ENCODE peak calls at places on chromosomes 13 and 19, in five cellular contexts. E, N, U, R and B are unnamed samples. For H3K4me1, the result is how much of the 10 kb centered on the place peaks cover.

GRCh38 chr13:40668335-40668734 is 1.9 kb upstream of the FOXO1 start:
- DNase-seq in E (no peak), R (no peak), N (peak), U (peak), B (no peak)

GRCh38 chr13:73336789-73337188 is 278.0 kb downstream of the KLF5 start:
- DNase-seq in R (no peak), U (no peak), N (no peak), E (no peak), B (peak)

GRCh38 chr13:111210488-111210887 is 95.4 kb downstream of the ARHGEF7 start:
- DNase-seq in E (no peak), N (peak), R (no peak), U (peak), B (peak)

GRCh38 chr19:28245937-28246336 is 967.0 kb downstream of the UQCRFS1 start:
- DNase-seq in E (no peak), R (no peak), N (no peak), U (no peak), B (no peak)

GRCh38 chr13:45100855-45101254 is 19.5 kb upstream of the GTF2F2 start:
- DNase-seq in E (no peak), R (no peak), U (no peak), N (no peak), B (no peak)

GRCh38 chr13:30927595-30927994 is 4.9 kb upstream of the TEX26 start:
- DNase-seq in E (no peak), U (no peak), N (no peak), R (no peak), B (no peak)

GRCh38 chr13:40094056-40094455 is 438.6 kb downstream of the COG6 start:
- DNase-seq in R (no peak), N (no peak), E (no peak), U (no peak), B (no peak)

GRCh38 chr19:49142866-49143335 is 12.3 kb downstream of the HRC start:
- DNase-seq in U (peak), N (peak), E (peak), R (no peak), B (peak)

GRCh38 chr13:86900906-86901305 is 770.3 kb upstream of the SLITRK5 start:
- DNase-seq in R (no peak), E (no peak), U (no peak), N (no peak), B (no peak)

GRCh38 chr13:24684600-24684998 is 4.4 kb downstream of the ATP12A start:
- DNase-seq in R (no peak), N (no peak), U (no peak), E (no peak), B (no peak)

GRCh38 chr19:48878219-48879024 is 6.2 kb downstream of the PPP1R15A start:
- DNase-seq in N (no peak), E (no peak), R (no peak), U (peak), B (peak)

GRCh38 chr19:44677019-44677809 is 5.9 kb downstream of the CEACAM19 start:
- DNase-seq in U (peak), E (no peak), N (peak), R (no peak), B (peak)

GRCh38 chr13:41587490-41587889 is 130.1 kb downstream of the RGCC start:
- DNase-seq in R (no peak), N (peak), E (no peak), U (no peak), B (no peak)

GRCh38 chr19:4362871-4363545 is 19.6 kb downstream of the MPND start:
- DNase-seq in U (no peak), R (no peak), E (no peak), N (peak), B (no peak)

GRCh38 chr19:13260883-13261653 is 110.9 kb downstream of the IER2 start:
- DNase-seq in U (peak), R (no peak), E (no peak), N (no peak), B (peak)

GRCh38 chr19:16794456-16794855 is 34.7 kb upstream of the SIN3B start:
- DNase-seq in U (no peak), R (no peak), N (no peak), E (no peak), B (peak)

GRCh38 chr13:68323106-68323505 is 1093.0 kb upstream of the PCDH9 start:
- DNase-seq in R (no peak), E (no peak), N (no peak), U (no peak), B (no peak)

GRCh38 chr19:56132316-56132822 is 8.7 kb upstream of the ZNF444 start:
- DNase-seq in N (no peak), R (no peak), U (no peak), E (no peak), B (peak)

GRCh38 chr13:83883061-83883523 is 818 bp upstream of the SLITRK1 start:
- DNase-seq in N (peak), R (no peak), E (no peak), U (no peak), B (no peak)

GRCh38 chr19:47450478-47450877 is 21.2 kb downstream of the SLC8A2 start:
- DNase-seq in E (no peak), N (no peak), U (no peak), R (no peak), B (no peak)

GRCh38 chr13:96052655-96053002 is 572 bp downstream of the UGGT2 start:
- DNase-seq in U (peak), N (no peak), E (no peak), R (no peak), B (peak)

GRCh38 chr19:43628646-43629326 is 9.4 kb upstream of the ZNF428 start:
- DNase-seq in E (no peak), N (no peak), U (no peak), R (no peak), B (no peak)

GRCh38 chr13:27182844-27183497 is 11.4 kb upstream of the USP12 start:
- DNase-seq in E (no peak), U (peak), N (no peak), R (no peak), B (peak)

GRCh38 chr13:88908896-88909535 is 1237.8 kb downstream of the SLITRK5 start:
- DNase-seq in R (no peak), N (no peak), U (no peak), E (no peak), B (no peak)

GRCh38 chr19:10583021-10583776 is 3.9 kb downstream of the AP1M2 start:
- DNase-seq in E (no peak), U (no peak), R (no peak), N (no peak), B (no peak)

GRCh38 chr13:114286808-114287207 is 5.4 kb downstream of the UPF3A start:
- DNase-seq in E (no peak), R (no peak), U (peak), N (no peak), B (peak)

GRCh38 chr13:114288157-114288591 is 6.8 kb downstream of the UPF3A start:
- DNase-seq in U (no peak), R (no peak), N (no peak), E (no peak), B (no peak)

GRCh38 chr13:114284680-114285079 is 3.3 kb downstream of the UPF3A start:
- DNase-seq in N (no peak), R (no peak), U (no peak), E (no peak), B (no peak)

GRCh38 chr13:114283581-114283980 is 2.2 kb downstream of the UPF3A start:
- DNase-seq in E (no peak), U (peak), N (no peak), R (no peak), B (no peak)

GRCh38 chr13:114285166-114285808 is 3.9 kb downstream of the UPF3A start:
- DNase-seq in U (peak), E (no peak), R (no peak), N (no peak), B (no peak)
- H2BK5ac ChIP-seq in U (no peak), E (no peak), R (no peak), N (no peak), B (no peak)

GRCh38 chr19:50875795-50876422 is 2.7 kb downstream of the KLK2 start:
- DNase-seq in N (no peak), E (no peak), U (no peak), R (no peak), B (no peak)
- H2BK12ac ChIP-seq in N (no peak), E (no peak), U (no peak), R (no peak), B (no peak)

GRCh38 chr13:79625517-79625916 is 144.6 kb downstream of the NDFIP2 start:
- DNase-seq in U (no peak), N (no peak), E (no peak), R (no peak), B (no peak)

GRCh38 chr13:79631260-79631659 is 150.3 kb downstream of the NDFIP2 start:
- DNase-seq in N (no peak), U (peak), E (no peak), R (no peak), B (peak)

GRCh38 chr13:79628463-79628862 is 147.5 kb downstream of the NDFIP2 start:
- DNase-seq in N (no peak), E (no peak), U (peak), R (no peak), B (no peak)

GRCh38 chr13:79621902-79622301 is 140.9 kb downstream of the NDFIP2 start:
- DNase-seq in U (no peak), E (no peak), N (no peak), R (no peak), B (no peak)

DNA sequence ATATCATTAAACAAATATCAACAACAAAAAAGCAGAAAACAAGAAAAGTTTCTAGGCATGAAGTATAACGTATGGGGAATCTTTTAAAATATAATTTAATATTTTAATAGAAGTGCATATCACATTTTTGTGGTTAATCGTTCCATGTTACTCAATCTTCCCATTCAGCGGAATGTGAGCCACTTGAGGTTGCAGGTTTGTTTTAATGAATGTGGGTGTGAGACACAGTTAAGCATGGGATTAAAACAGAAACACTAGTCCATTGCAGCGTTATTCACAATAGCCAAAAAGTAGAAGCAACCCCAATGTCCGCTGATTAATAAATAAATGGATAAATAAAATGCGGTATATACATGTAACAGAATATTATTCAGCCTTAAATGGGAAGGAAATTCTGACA is 146.0 kb downstream of the NDFIP2 start:
- DNase-seq in U (no peak), R (no peak), N (no peak), E (no peak), B (no peak)
- H3K4me1 ChIP-seq in U (under half), R (under half), N (under half), E (under half), B (under half)

DNA sequence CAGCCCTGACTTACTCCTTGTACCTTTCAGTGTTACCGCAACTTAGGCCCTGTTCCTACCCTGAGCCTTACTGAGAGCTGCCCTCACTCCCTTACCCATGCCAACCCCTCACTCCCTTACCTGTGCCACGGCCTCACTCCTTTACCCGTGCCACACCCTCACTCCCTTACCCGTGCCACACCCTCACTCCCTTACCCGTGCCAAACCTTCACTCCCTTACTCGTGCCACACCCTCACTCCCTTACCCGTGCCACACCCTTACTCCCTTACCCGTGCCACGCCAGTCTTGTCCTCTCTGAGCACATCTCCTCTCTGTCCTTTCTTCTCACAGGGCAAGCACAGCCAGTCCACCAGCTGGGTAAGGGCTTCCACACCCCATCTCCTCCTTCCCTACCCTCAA is 20.3 kb downstream of the AXL start:
- DNase-seq in U (no peak), N (no peak), R (no peak), E (no peak), B (no peak)
- H2BK5ac ChIP-seq in U (no peak), N (no peak), R (no peak), E (no peak), B (no peak)

GRCh38 chr13:112254061-112254818 is 121.9 kb upstream of the SPACA7 start:
- DNase-seq in E (no peak), N (no peak), U (no peak), R (no peak), B (no peak)
- H2BK12ac ChIP-seq in E (no peak), N (no peak), U (no peak), R (no peak), B (no peak)

DNA sequence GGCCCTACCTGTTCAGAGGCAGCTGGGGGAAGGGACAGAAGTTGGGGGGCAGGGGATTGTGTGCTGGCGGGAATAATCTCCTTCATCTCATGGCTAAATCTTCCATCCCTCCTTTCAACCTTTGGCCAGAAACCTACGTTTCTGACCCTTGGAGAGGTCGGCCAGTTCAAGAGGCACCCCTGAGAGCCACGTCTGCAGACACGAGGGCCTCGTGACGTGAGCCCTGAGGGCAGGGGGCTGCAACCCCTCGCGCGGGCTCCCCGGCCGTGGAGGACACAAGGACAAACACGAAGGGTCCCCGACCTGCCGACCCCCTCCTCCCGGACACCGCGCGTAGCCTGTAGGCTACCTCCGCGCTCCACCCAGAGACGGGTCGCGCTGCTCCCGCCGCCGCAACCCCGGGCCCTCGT is 898 bp upstream of the RPS5 start:
- DNase-seq in R (no peak), N (peak), E (no peak), U (no peak), B (no peak)
- H3K4me1 ChIP-seq in R (under half), N (under half), E (under half), U (under half), B (under half)